ENCODE peak calls at places on chromosomes 13 and 19, in eight cellular contexts. D, U, T, G, H, P, R and I are unnamed samples.
A peak's percentile ranks its signal among the peaks of the same experiment; 100 is the strongest.

GRCh38 chr19:55336101-55336500 is 3.6 kb upstream of the KMT5C start:
- DNase-seq in D (no peak), U (no peak), T (no peak), G (no peak), H (no peak), P (no peak), R (no peak), I (no peak)

GRCh38 chr19:51036519-51036918 is 1.7 kb upstream of the KLK12 start:
- DNase-seq in D (no peak), U (no peak), T (no peak), G (no peak), H (no peak), P (no peak), R (no peak), I (no peak)

GRCh38 chr19:1767464-1767933 is 14.2 kb downstream of the ONECUT3 start:
- DNase-seq in D (no peak), U (no peak), T (no peak), G (no peak), H (no peak), P (peak; percentile 38), R (no peak), I (no peak)

GRCh38 chr13:29937836-29938235 is 87.4 kb upstream of the UBL3 start:
- DNase-seq in D (no peak), U (no peak), T (no peak), G (no peak), H (no peak), P (peak; percentile 45), R (no peak), I (no peak)

GRCh38 chr13:77429320-77430142 is 102.6 kb upstream of the MYCBP2 start:
- DNase-seq in D (no peak), U (no peak), T (no peak), G (no peak), H (no peak), P (peak; percentile 23), R (no peak), I (peak; percentile 76)

GRCh38 chr19:48873476-48874308 is 1.5 kb downstream of the PPP1R15A start:
- DNase-seq in D (no peak), U (peak; percentile 46), T (no peak), G (peak; percentile 22), H (no peak), P (no peak), R (no peak), I (no peak)

GRCh38 chr19:11035441-11036377 is 53.6 kb upstream of the LDLR start:
- DNase-seq in D (peak; percentile 58), U (peak; percentile 70), T (no peak), G (peak; percentile 91), H (peak; percentile 94), P (peak; percentile 89), R (peak; percentile 93), I (no peak)

GRCh38 chr13:113145911-113146598 is 12.4 kb upstream of the PROZ start:
- DNase-seq in D (no peak), U (no peak), T (no peak), G (no peak), H (no peak), P (no peak), R (no peak), I (no peak)

GRCh38 chr13:27834095-27834494 is 41.8 kb downstream of the GSX1 start:
- DNase-seq in D (no peak), U (no peak), T (no peak), G (no peak), H (no peak), P (no peak), R (no peak), I (no peak)

GRCh38 chr13:101835920-101836319 is 383.4 kb downstream of the ITGBL1 start:
- DNase-seq in D (no peak), U (no peak), T (no peak), G (no peak), H (no peak), P (no peak), R (no peak), I (no peak)

GRCh38 chr19:33440682-33441081 is 67.2 kb downstream of the CEBPG start:
- DNase-seq in D (no peak), U (no peak), T (no peak), G (no peak), H (peak; percentile 4), P (no peak), R (no peak), I (no peak)

GRCh38 chr13:109500146-109500773 is 286.1 kb downstream of the IRS2 start:
- DNase-seq in D (no peak), U (no peak), T (no peak), G (no peak), H (no peak), P (no peak), R (no peak), I (no peak)

GRCh38 chr19:29275266-29275665 is 62.3 kb upstream of the UQCRFS1 start:
- DNase-seq in D (no peak), U (no peak), T (no peak), G (no peak), H (no peak), P (no peak), R (peak; percentile 29), I (no peak)

GRCh38 chr19:7394728-7395359 is 46.1 kb downstream of the ARHGEF18 start:
- DNase-seq in D (peak; percentile 63), U (peak; percentile 46), T (peak; percentile 91), G (peak; percentile 84), H (peak; percentile 89), P (peak; percentile 87), R (peak; percentile 93), I (no peak)

GRCh38 chr19:46181386-46181774 is 33.3 kb downstream of the IGFL2 start:
- DNase-seq in D (no peak), U (no peak), T (no peak), G (no peak), H (no peak), P (no peak), R (no peak), I (peak; percentile 33)

GRCh38 chr13:63938851-63939250 is 2523.2 kb upstream of the PCDH20 start:
- DNase-seq in D (no peak), U (no peak), T (no peak), G (no peak), H (no peak), P (no peak), R (no peak), I (no peak)

GRCh38 chr13:63010072-63010658 is 1594.5 kb upstream of the PCDH20 start:
- DNase-seq in D (no peak), U (no peak), T (no peak), G (no peak), H (no peak), P (no peak), R (no peak), I (no peak)

GRCh38 chr19:31625056-31625455 is 275.8 kb upstream of the TSHZ3 start:
- DNase-seq in D (no peak), U (no peak), T (no peak), G (no peak), H (no peak), P (no peak), R (no peak), I (no peak)

GRCh38 chr13:66714795-66715194 is 515.3 kb downstream of the PCDH9 start:
- DNase-seq in D (no peak), U (no peak), T (no peak), G (no peak), H (no peak), P (no peak), R (no peak), I (no peak)

GRCh38 chr19:33064117-33064777 is 441 bp downstream of the RHPN2 start:
- DNase-seq in D (no peak), U (no peak), T (no peak), G (no peak), H (peak; percentile 29), P (peak; percentile 48), R (no peak), I (no peak)

GRCh38 chr19:5967994-5968430 is 9.9 kb downstream of the RANBP3 start:
- DNase-seq in D (peak; percentile 66), U (peak; percentile 19), T (no peak), G (peak; percentile 64), H (no peak), P (peak; percentile 67), R (peak; percentile 69), I (no peak)

GRCh38 chr19:41588497-41589209 is 12.7 kb downstream of the CEACAM21 start:
- DNase-seq in D (no peak), U (no peak), T (no peak), G (no peak), H (no peak), P (peak; percentile 62), R (no peak), I (no peak)

GRCh38 chr19:45780146-45780447 is 2.2 kb downstream of the DMPK start:
- DNase-seq in D (no peak), U (no peak), T (no peak), G (no peak), H (no peak), P (no peak), R (no peak), I (no peak)

GRCh38 chr19:20005741-20006140 is 33.6 kb downstream of the ZNF682 start:
- DNase-seq in D (no peak), U (no peak), T (no peak), G (no peak), H (no peak), P (no peak), R (no peak), I (no peak)

GRCh38 chr19:55297267-55297666 is 13.5 kb downstream of the BRSK1 start:
- DNase-seq in D (no peak), U (no peak), T (no peak), G (no peak), H (no peak), P (no peak), R (no peak), I (no peak)

GRCh38 chr13:49731766-49732165 is 40.5 kb upstream of the EBPL start:
- DNase-seq in D (no peak), U (no peak), T (no peak), G (no peak), H (no peak), P (no peak), R (no peak), I (no peak)

GRCh38 chr13:106415427-106415826 is 120.0 kb downstream of the EFNB2 start:
- DNase-seq in D (no peak), U (no peak), T (no peak), G (no peak), H (no peak), P (no peak), R (no peak), I (no peak)

GRCh38 chr13:114259974-114260373 is 21.4 kb upstream of the UPF3A start:
- DNase-seq in D (no peak), U (no peak), T (no peak), G (no peak), H (no peak), P (no peak), R (no peak), I (no peak)